ENCODE peak calls at places on chromosome 12, in seven cellular contexts. T is esophagus muscularis mucosa; Y is CD4-positive, alpha-beta T cell; D is mesothelial cell of epicardium; V is HL-60; R is anterior cingulate cortex; B is left ventricle myocardium inferior. K is an unnamed sample.
A peak's percentile ranks its signal among the peaks of the same experiment; 100 is the strongest.

GRCh38 chr12:108627134-108627920 is 6.4 kb downstream of the SELPLG start:
- DNase-seq in T (no peak), Y (no peak), D (no peak), V (no peak), R (no peak), B (no peak), K (no peak)

GRCh38 chr12:7542813-7543212 is 39.2 kb upstream of the CD163 start:
- DNase-seq in T (no peak), Y (no peak), D (no peak), V (peak; percentile 2), R (no peak), B (no peak), K (no peak)

GRCh38 chr12:125971981-125972380 is 906.7 kb downstream of the AACS start:
- DNase-seq in T (no peak), Y (no peak), D (no peak), V (no peak), R (no peak), B (no peak), K (no peak)

GRCh38 chr12:76080729-76081415 is 3.6 kb downstream of the NAP1L1 start:
- DNase-seq in T (no peak), Y (no peak), D (no peak), V (no peak), R (no peak), B (no peak), K (no peak)

GRCh38 chr12:53500119-53500775 is 836 bp upstream of the TARBP2 start:
- DNase-seq in T (no peak), Y (no peak), D (no peak), V (peak; percentile 85), R (no peak), B (peak; percentile 52), K (no peak)

GRCh38 chr12:51318846-51319570 is 5.0 kb downstream of the BIN2 start:
- DNase-seq in T (no peak), Y (peak; percentile 12), D (no peak), V (peak; percentile 90), R (no peak), B (no peak), K (no peak)

GRCh38 chr12:16112151-16112550 is 165.3 kb downstream of the SLC15A5 start:
- DNase-seq in T (no peak), Y (no peak), D (no peak), V (no peak), R (no peak), B (no peak), K (no peak)

GRCh38 chr12:115598827-115599226 is 678.7 kb downstream of the MED13L start:
- DNase-seq in T (no peak), Y (no peak), D (no peak), V (no peak), R (no peak), B (no peak), K (no peak)

GRCh38 chr12:94832780-94833760 is 170.4 kb downstream of the NDUFA12 start:
- DNase-seq in T (peak; percentile 90), Y (no peak), D (no peak), V (no peak), R (no peak), B (no peak), K (no peak)

GRCh38 chr12:131775904-131776889 is 52.0 kb upstream of the MMP17 start:
- DNase-seq in T (no peak), Y (no peak), D (no peak), V (no peak), R (no peak), B (no peak), K (no peak)

GRCh38 chr12:121181181-121181580 is 28.7 kb upstream of the P2RX4 start:
- DNase-seq in T (no peak), Y (no peak), D (no peak), V (no peak), R (no peak), B (no peak), K (no peak)

GRCh38 chr12:15544589-15544988 is 222.3 kb downstream of the PTPRO start:
- DNase-seq in T (no peak), Y (no peak), D (no peak), V (no peak), R (no peak), B (no peak), K (no peak)

K was measured in HTR-8/SVneo.